ENCODE peak calls at places on chromosomes 12 and 14, in four cellular contexts. R is A549, Z is K562, H is HepG2. L is an unnamed sample.

GRCh38 chr12:57452181-57452936 is 2.7 kb upstream of the INHBE start:
- DNase-seq in H (no peak), R (peak; percentile 82), Z (no peak), L (no peak)

GRCh38 chr12:108587826-108588225 is 10.1 kb downstream of the TMEM119 start:
- DNase-seq in Z (no peak), H (no peak), R (no peak), L (no peak)

GRCh38 chr12:113049976-113050742 is 6.4 kb upstream of the DTX1 start:
- DNase-seq in H (peak; percentile 29), R (peak; percentile 73), Z (no peak), L (peak; percentile 66)

GRCh38 chr14:95535226-95536021 is 574 bp downstream of the GLRX5 start:
- DNase-seq in R (no peak), Z (peak; percentile 29), H (no peak), L (peak; percentile 34)

GRCh38 chr12:111807232-111807631 is 34.8 kb upstream of the MAPKAPK5 start:
- DNase-seq in Z (no peak), H (no peak), R (no peak), L (no peak)

GRCh38 chr14:35557221-35557747 is 23.3 kb downstream of the INSM2 start:
- DNase-seq in Z (no peak), R (no peak), H (no peak), L (no peak)

GRCh38 chr12:110109037-110109836 is 14.9 kb upstream of the IFT81 start:
- DNase-seq in H (peak; percentile 93), Z (peak; percentile 21), R (peak; percentile 100), L (peak; percentile 22)

GRCh38 chr14:32507029-32507984 is 178.2 kb downstream of the AKAP6 start:
- DNase-seq in H (no peak), R (peak; percentile 51), Z (no peak), L (no peak)

GRCh38 chr12:23816394-23816851 is 133.0 kb downstream of the SOX5 start:
- DNase-seq in H (peak; percentile 12), Z (no peak), R (no peak), L (peak; percentile 17)

DNA sequence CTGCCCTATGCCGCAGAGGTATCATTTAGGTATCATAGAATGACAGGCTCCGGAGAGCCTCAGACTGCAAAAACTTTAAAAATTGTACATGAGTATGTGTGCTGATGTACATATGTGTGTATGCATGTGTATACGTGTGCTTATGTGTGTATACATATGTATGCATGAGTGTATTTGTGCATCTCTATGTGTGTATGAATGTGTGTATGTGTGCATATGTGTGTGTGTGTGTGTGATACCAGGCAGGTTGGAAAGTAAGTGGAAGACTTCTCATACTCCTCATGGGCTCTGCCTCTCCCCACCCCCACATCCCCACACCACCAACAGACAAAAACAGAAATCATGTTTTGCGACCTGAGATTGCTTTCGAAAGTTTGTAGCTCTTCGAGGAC is 621 bp upstream of the TMEM117 start:
- DNase-seq in H (no peak), R (peak; percentile 29), Z (no peak), L (no peak)
- TF ChIP-seq HMGXB4 in H (no peak), R (no peak), Z (no peak), L (no peak)

GRCh38 chr14:91282954-91283645 is 38.6 kb upstream of the GPR68 start:
- DNase-seq in Z (no peak), R (no peak), H (no peak), L (no peak)

GRCh38 chr14:91286530-91286937 is 42.0 kb upstream of the GPR68 start:
- DNase-seq in H (peak; percentile 58), Z (peak; percentile 75), R (peak; percentile 73), L (peak; percentile 83)

GRCh38 chr14:91283666-91284065 is 39.2 kb upstream of the GPR68 start:
- DNase-seq in Z (no peak), R (no peak), H (no peak), L (no peak)

GRCh38 chr14:91284146-91284790 is 39.8 kb upstream of the GPR68 start:
- DNase-seq in H (no peak), R (no peak), Z (no peak), L (no peak)

GRCh38 chr14:91284791-91285548 is 40.5 kb upstream of the GPR68 start:
- DNase-seq in Z (no peak), H (no peak), R (no peak), L (no peak)
- TF ChIP-seq HMGXB4 in Z (no peak), H (no peak), R (no peak), L (no peak)

GRCh38 chr12:51863921-51864700 is 15.6 kb upstream of the FIGNL2 start:
- DNase-seq in Z (no peak), H (peak; percentile 35), R (no peak), L (peak; percentile 88)
- TF ChIP-seq HMGXB4 in Z (no peak), H (peak; percentile 16), R (no peak), L (no peak)

DNA sequence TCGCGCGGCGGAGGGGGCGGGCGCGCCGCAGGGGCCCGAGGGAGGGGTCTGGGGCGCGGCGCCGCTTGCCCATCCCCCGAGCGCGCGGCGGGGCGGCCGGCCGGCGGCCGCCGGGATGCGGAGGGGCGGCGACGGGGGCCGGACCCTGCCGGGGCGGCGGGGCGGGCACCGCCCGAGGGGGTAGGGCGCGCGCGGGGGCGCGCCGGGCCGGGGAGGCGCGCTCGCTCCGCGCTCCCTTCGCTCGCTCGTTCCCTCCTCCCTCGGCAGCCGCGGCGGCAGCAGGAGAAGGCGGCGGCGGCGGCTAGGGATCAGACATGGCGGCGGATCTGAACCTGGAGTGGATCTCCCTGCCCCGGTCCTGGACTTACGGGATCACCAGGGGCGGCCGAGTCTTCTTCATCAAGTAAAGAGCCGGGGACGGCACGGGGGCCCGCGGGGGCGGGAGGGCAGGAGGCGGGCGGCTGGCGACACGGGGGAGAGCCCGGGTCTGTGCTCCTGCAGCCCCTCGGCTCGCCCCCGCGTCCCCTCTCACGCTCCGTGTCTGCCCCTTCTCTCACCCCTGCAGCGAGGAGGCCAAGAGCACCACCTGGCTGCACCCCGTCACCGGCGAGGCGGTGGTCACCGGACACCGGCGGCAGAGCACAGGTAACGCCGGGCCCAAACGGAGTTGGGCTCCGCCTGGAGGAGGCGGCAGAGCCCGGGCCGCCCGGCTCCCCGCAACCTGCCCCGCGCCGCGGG is at the start of gene PLEKHA5:
- DNase-seq in H (peak; percentile 44), Z (peak; percentile 84), R (peak; percentile 64), L (peak; percentile 75)
- TF ChIP-seq HMGXB4 in H (peak; percentile 73), Z (no peak), R (no peak), L (no peak)

GRCh38 chr14:45559626-45560025 is 306.6 kb upstream of the MIS18BP1 start:
- DNase-seq in H (no peak), Z (no peak), R (no peak), L (no peak)
- TF ChIP-seq HMGXB4 in H (no peak), Z (no peak), R (no peak), L (no peak)

GRCh38 chr14:30813182-30813581 is 61.2 kb upstream of the COCH start:
- DNase-seq in H (no peak), Z (no peak), R (no peak), L (no peak)

GRCh38 chr14:30805284-30805683 is 69.1 kb upstream of the COCH start:
- DNase-seq in H (no peak), R (no peak), Z (no peak), L (no peak)

GRCh38 chr14:30808576-30808975 is 65.8 kb upstream of the COCH start:
- DNase-seq in R (no peak), H (no peak), Z (no peak), L (no peak)
- TF ChIP-seq HMGXB4 in R (no peak), H (no peak), Z (no peak), L (no peak)

DNA sequence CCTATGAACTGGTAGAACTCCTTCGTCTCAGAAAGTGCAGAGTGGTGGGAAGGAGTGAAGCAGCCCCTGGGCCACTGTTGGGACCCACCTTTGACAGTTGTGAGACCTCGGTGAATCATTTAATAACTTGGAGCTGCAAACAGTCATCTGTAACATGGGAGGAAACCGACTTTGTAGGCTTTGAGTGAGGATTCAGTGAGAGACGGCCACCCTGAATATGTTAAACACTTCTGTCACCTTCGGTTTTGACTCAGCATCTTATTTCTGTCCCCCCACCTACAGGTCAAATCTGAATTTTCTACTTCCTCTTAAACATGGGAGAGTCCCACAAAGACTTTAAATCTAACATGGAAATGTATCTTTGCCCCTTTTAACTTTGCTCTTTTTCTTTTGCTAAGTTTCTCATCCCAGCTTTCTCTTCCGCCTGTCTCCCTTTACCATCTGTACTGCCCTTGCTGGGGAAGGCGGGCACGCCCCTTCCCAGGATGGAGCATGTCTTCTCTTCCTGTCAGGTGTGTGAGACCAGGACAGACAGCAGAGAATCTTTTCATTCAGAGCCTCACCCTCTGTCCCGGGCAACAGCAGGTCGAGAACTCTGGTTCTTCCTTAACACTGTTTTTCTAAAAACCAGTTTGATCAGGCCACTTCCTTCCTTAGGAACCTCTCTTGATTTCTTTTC is 37.1 kb downstream of the ZC3H14 start:
- DNase-seq in H (no peak), R (no peak), Z (no peak), L (no peak)
- TF ChIP-seq HMGXB4 in H (no peak), R (no peak), Z (no peak), L (no peak)

GRCh38 chr14:96978525-96979272 is 181.5 kb downstream of the VRK1 start:
- DNase-seq in H (no peak), Z (no peak), R (no peak), L (no peak)

GRCh38 chr14:96979611-96980074 is 182.5 kb downstream of the VRK1 start:
- DNase-seq in Z (no peak), H (no peak), R (no peak), L (no peak)

GRCh38 chr14:96980835-96981234 is 183.7 kb downstream of the VRK1 start:
- DNase-seq in H (no peak), R (no peak), Z (no peak), L (no peak)

DNA sequence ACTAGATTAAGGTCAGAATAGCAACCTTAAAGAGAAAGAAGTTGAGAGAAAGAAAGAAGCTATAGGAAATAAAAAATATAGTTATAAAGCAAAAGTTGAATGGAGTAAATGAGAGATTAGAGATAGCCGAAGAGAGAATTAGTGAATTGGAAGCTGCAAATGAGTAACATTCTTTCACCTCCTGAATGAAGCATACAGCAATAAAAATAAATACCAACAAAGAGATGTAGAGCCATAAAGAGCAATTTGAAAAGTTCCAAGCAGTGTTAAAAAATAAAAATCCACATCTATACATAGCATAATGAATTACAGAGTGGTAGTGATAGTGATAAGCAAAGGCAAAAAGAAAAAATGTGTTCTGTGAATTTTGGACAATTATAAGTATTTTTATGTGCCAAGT is 177.9 kb downstream of the VRK1 start:
- DNase-seq in Z (no peak), H (no peak), R (no peak), L (no peak)
- TF ChIP-seq HMGXB4 in Z (no peak), H (no peak), R (no peak), L (no peak)

L was measured in WTC11.